ENCODE peak calls at places on chromosomes 5 and 9, in nine cellular contexts. One of them, this sample, is unnamed.

GRCh38 chr9:106420511-106420944 is 442.4 kb upstream of the ZNF462 start:
- DNase-seq in SJCRH30: no peak
- DNase-seq in OCI-LY7: no peak
- DNase-seq in cardiac muscle cell: peak
- DNase-seq in CD8-positive, alpha-beta T cell: no peak
- DNase-seq in coronary artery: no peak
- DNase-seq in ovary: no peak
- DNase-seq in left ventricle myocardium inferior: no peak
- DNase-seq in colonic mucosa: no peak
- DNase-seq in this sample: no peak

GRCh38 chr9:109733690-109734089 is 46.3 kb upstream of the PALM2AKAP2 start:
- DNase-seq in SJCRH30: no peak
- DNase-seq in OCI-LY7: no peak
- DNase-seq in cardiac muscle cell: no peak
- DNase-seq in CD8-positive, alpha-beta T cell: no peak
- DNase-seq in coronary artery: no peak
- DNase-seq in ovary: no peak
- DNase-seq in left ventricle myocardium inferior: no peak
- DNase-seq in colonic mucosa: no peak
- DNase-seq in this sample: peak

GRCh38 chr5:31581498-31582099 is 49.5 kb downstream of the C5orf22 start:
- DNase-seq in SJCRH30: no peak
- DNase-seq in OCI-LY7: peak
- DNase-seq in cardiac muscle cell: peak
- DNase-seq in CD8-positive, alpha-beta T cell: no peak
- DNase-seq in coronary artery: no peak
- DNase-seq in ovary: no peak
- DNase-seq in left ventricle myocardium inferior: no peak
- DNase-seq in colonic mucosa: no peak
- DNase-seq in this sample: peak

GRCh38 chr5:126115230-126115629 is 308.0 kb upstream of the GRAMD2B start:
- DNase-seq in SJCRH30: no peak
- DNase-seq in OCI-LY7: no peak
- DNase-seq in cardiac muscle cell: no peak
- DNase-seq in CD8-positive, alpha-beta T cell: no peak
- DNase-seq in coronary artery: no peak
- DNase-seq in ovary: no peak
- DNase-seq in left ventricle myocardium inferior: no peak
- DNase-seq in colonic mucosa: no peak
- DNase-seq in this sample: no peak

GRCh38 chr5:96017951-96018350 is 56.3 kb upstream of the ELL2 start:
- DNase-seq in SJCRH30: no peak
- DNase-seq in OCI-LY7: no peak
- DNase-seq in cardiac muscle cell: no peak
- DNase-seq in CD8-positive, alpha-beta T cell: no peak
- DNase-seq in coronary artery: no peak
- DNase-seq in ovary: no peak
- DNase-seq in left ventricle myocardium inferior: no peak
- DNase-seq in colonic mucosa: no peak
- DNase-seq in this sample: no peak

GRCh38 chr5:132008961-132009680 is 2.3 kb downstream of the ACSL6 start:
- DNase-seq in SJCRH30: no peak
- DNase-seq in OCI-LY7: no peak
- DNase-seq in cardiac muscle cell: no peak
- DNase-seq in CD8-positive, alpha-beta T cell: no peak
- DNase-seq in coronary artery: no peak
- DNase-seq in ovary: no peak
- DNase-seq in left ventricle myocardium inferior: no peak
- DNase-seq in colonic mucosa: no peak
- DNase-seq in this sample: no peak

GRCh38 chr5:123099514-123100151 is 10.6 kb downstream of the PRDM6 start:
- DNase-seq in SJCRH30: no peak
- DNase-seq in OCI-LY7: no peak
- DNase-seq in cardiac muscle cell: peak
- DNase-seq in CD8-positive, alpha-beta T cell: no peak
- DNase-seq in coronary artery: no peak
- DNase-seq in ovary: peak
- DNase-seq in left ventricle myocardium inferior: no peak
- DNase-seq in colonic mucosa: no peak
- DNase-seq in this sample: no peak

GRCh38 chr5:10760033-10760975 is 730 bp downstream of the DAP start:
- DNase-seq in SJCRH30: peak
- DNase-seq in OCI-LY7: peak
- DNase-seq in cardiac muscle cell: peak
- DNase-seq in CD8-positive, alpha-beta T cell: peak
- DNase-seq in coronary artery: peak
- DNase-seq in ovary: peak
- DNase-seq in left ventricle myocardium inferior: peak
- DNase-seq in colonic mucosa: peak
- DNase-seq in this sample: no peak

GRCh38 chr9:89002987-89003386 is 11.7 kb downstream of the S1PR3 start:
- DNase-seq in SJCRH30: no peak
- DNase-seq in OCI-LY7: no peak
- DNase-seq in cardiac muscle cell: no peak
- DNase-seq in CD8-positive, alpha-beta T cell: no peak
- DNase-seq in coronary artery: peak
- DNase-seq in ovary: no peak
- DNase-seq in left ventricle myocardium inferior: no peak
- DNase-seq in colonic mucosa: no peak
- DNase-seq in this sample: no peak

GRCh38 chr5:139904566-139905400 is 109.2 kb downstream of the PSD2 start:
- DNase-seq in SJCRH30: no peak
- DNase-seq in OCI-LY7: no peak
- DNase-seq in cardiac muscle cell: peak
- DNase-seq in CD8-positive, alpha-beta T cell: no peak
- DNase-seq in coronary artery: no peak
- DNase-seq in ovary: peak
- DNase-seq in left ventricle myocardium inferior: no peak
- DNase-seq in colonic mucosa: no peak
- DNase-seq in this sample: no peak

GRCh38 chr5:80799041-80799440 is 144.3 kb upstream of the DHFR start:
- DNase-seq in SJCRH30: no peak
- DNase-seq in OCI-LY7: no peak
- DNase-seq in cardiac muscle cell: no peak
- DNase-seq in CD8-positive, alpha-beta T cell: no peak
- DNase-seq in coronary artery: no peak
- DNase-seq in ovary: no peak
- DNase-seq in left ventricle myocardium inferior: peak
- DNase-seq in colonic mucosa: no peak
- DNase-seq in this sample: no peak

GRCh38 chr9:112180387-112180881 is 5.3 kb upstream of the SUSD1 start:
- DNase-seq in SJCRH30: peak
- DNase-seq in OCI-LY7: no peak
- DNase-seq in cardiac muscle cell: no peak
- DNase-seq in CD8-positive, alpha-beta T cell: peak
- DNase-seq in coronary artery: no peak
- DNase-seq in ovary: no peak
- DNase-seq in left ventricle myocardium inferior: no peak
- DNase-seq in colonic mucosa: no peak
- DNase-seq in this sample: no peak

GRCh38 chr5:73280821-73281746 is 108.1 kb downstream of the TMEM174 start:
- DNase-seq in SJCRH30: peak
- DNase-seq in OCI-LY7: no peak
- DNase-seq in cardiac muscle cell: peak
- DNase-seq in CD8-positive, alpha-beta T cell: no peak
- DNase-seq in coronary artery: no peak
- DNase-seq in ovary: no peak
- DNase-seq in left ventricle myocardium inferior: no peak
- DNase-seq in colonic mucosa: no peak
- DNase-seq in this sample: peak

GRCh38 chr9:137323531-137324331 is 21.7 kb upstream of the NRARP start:
- DNase-seq in SJCRH30: no peak
- DNase-seq in OCI-LY7: no peak
- DNase-seq in cardiac muscle cell: no peak
- DNase-seq in CD8-positive, alpha-beta T cell: no peak
- DNase-seq in coronary artery: no peak
- DNase-seq in ovary: no peak
- DNase-seq in left ventricle myocardium inferior: no peak
- DNase-seq in colonic mucosa: no peak
- DNase-seq in this sample: no peak

DNA sequence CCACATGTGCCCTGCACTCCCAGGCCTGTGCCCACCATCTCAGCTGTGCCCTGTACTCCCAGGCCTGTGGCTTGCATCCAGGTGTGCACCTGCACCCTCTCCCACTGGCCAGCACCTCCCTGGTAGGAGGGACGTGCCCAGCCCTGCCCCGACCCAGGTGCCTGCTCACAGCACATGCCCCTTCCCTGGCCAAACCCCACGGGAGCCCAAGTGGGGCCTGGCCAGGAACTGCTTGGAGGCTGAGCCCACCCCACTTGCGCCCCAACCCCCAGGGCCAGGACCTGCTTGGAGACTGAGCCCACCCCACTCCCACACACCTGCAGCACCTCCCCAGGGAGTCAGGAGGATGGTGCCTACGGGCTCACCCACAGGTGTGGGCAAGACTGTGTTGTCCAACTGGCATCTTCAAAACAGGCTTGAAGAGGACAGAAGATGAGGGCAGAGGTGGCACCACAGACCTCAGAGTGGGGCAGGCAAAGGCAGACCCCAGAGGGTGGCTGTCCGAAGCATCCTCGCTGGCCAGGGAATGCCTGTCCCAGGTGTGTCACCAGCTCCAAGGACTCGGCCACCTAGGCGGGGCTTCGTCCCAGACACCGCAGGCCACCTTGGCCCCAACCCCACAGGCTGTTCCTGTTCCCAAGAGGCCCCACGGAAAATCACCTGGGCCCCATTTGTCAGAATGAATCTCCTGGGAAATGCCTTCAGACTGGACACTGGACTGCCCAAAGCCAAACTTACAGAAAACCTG is 10.8 kb downstream of the ZDHHC11B start:
- DNase-seq in SJCRH30: no peak
- DNase-seq in OCI-LY7: no peak
- DNase-seq in cardiac muscle cell: no peak
- DNase-seq in CD8-positive, alpha-beta T cell: no peak
- DNase-seq in coronary artery: no peak
- DNase-seq in ovary: no peak
- DNase-seq in left ventricle myocardium inferior: no peak
- DNase-seq in colonic mucosa: no peak
- DNase-seq in this sample: no peak
- H3K27ac ChIP-seq in SJCRH30: no peak
- H3K27ac ChIP-seq in OCI-LY7: no peak
- H3K27ac ChIP-seq in cardiac muscle cell: no peak
- H3K27ac ChIP-seq in CD8-positive, alpha-beta T cell: no peak
- H3K27ac ChIP-seq in coronary artery: no peak
- H3K27ac ChIP-seq in ovary: no peak
- H3K27ac ChIP-seq in left ventricle myocardium inferior: no peak
- H3K27ac ChIP-seq in colonic mucosa: no peak
- H3K27ac ChIP-seq in this sample: no peak

DNA sequence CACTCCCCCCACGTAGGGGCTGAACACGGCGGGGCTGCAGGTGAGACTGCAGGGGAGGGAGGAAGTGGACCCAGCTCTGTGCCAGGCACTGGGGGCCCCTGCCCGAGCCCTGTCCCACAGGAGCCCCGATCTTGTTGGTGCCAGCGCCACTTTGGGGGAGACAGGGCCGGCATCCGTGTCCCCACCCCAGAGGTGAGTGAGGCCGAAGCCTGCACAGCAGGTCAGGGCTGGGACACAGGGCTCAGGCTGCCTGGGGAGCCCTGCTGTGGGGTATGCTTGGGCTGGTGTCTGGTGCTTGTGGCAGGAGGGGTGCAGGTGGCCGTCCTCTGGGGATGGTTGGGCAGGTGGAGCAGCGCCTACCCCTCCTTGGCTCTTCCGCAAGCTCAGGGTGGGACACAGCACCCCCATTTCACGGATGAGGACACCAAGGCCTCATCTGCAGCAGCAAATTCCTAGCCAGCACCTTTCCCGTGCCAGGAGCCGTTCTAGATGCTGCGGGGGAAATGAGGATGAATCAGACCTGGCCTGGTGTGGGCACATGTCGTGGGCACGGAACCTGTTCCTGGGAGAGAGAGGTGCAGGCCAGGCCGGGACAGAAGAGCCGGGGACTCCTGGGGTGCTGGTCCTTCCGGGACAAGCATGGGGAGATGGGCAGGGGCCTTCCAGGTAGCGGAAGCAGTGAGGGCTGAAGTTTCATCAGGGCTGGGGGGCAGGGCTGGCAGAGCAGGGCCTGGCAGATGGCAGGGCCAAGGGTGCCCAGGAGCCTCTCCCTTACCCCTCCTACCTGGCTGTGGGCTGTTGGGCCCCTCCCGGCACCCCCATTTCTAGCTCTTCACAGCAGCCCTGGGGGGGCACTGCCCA is 35.2 kb downstream of the KCNT1 start:
- DNase-seq in SJCRH30: no peak
- DNase-seq in OCI-LY7: no peak
- DNase-seq in cardiac muscle cell: no peak
- DNase-seq in CD8-positive, alpha-beta T cell: no peak
- DNase-seq in coronary artery: no peak
- DNase-seq in ovary: no peak
- DNase-seq in left ventricle myocardium inferior: no peak
- DNase-seq in colonic mucosa: no peak
- DNase-seq in this sample: no peak
- H3K4me3 ChIP-seq in SJCRH30: no peak
- H3K4me3 ChIP-seq in OCI-LY7: no peak
- H3K4me3 ChIP-seq in cardiac muscle cell: no peak
- H3K4me3 ChIP-seq in CD8-positive, alpha-beta T cell: no peak
- H3K4me3 ChIP-seq in coronary artery: no peak
- H3K4me3 ChIP-seq in ovary: no peak
- H3K4me3 ChIP-seq in left ventricle myocardium inferior: no peak
- H3K4me3 ChIP-seq in colonic mucosa: no peak
- H3K4me3 ChIP-seq in this sample: no peak

DNA sequence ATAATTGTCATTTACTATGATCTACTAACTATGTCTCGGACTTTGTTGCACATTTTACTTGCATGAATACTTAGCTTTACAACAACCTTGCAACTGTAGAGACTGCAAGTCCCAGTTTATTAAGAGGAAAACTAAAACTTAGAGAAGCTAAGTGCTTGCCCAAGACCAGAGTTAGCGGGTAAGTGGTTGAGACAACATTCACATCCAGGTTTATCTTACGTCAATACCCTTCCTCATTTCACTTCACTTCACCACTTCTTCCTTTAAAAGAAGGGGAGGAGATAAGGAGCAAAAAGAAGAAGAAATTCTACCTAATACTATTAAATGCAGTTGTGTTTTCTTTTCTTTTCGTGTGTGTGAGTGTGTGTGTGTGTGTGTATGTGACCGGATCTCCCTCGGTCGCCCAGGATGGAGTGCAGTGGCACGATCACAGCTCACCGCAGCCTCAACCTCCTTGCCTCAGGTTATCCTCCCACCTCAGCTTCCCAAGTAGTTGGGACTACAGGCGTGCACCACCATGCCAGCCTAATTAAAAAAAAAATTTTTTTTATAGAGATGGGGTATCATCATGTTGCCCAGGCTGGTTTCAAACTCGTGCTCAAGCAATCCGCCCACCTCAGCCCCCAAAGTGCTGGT is 37.4 kb downstream of the MEGF9 start:
- DNase-seq in SJCRH30: no peak
- DNase-seq in OCI-LY7: no peak
- DNase-seq in cardiac muscle cell: no peak
- DNase-seq in CD8-positive, alpha-beta T cell: no peak
- DNase-seq in coronary artery: no peak
- DNase-seq in ovary: no peak
- DNase-seq in left ventricle myocardium inferior: no peak
- DNase-seq in colonic mucosa: no peak
- DNase-seq in this sample: no peak
- H3K27ac ChIP-seq in SJCRH30: no peak
- H3K27ac ChIP-seq in OCI-LY7: no peak
- H3K27ac ChIP-seq in cardiac muscle cell: no peak
- H3K27ac ChIP-seq in CD8-positive, alpha-beta T cell: no peak
- H3K27ac ChIP-seq in coronary artery: no peak
- H3K27ac ChIP-seq in ovary: no peak
- H3K27ac ChIP-seq in left ventricle myocardium inferior: no peak
- H3K27ac ChIP-seq in colonic mucosa: no peak
- H3K27ac ChIP-seq in this sample: no peak

GRCh38 chr5:38257236-38258036 is 923 bp upstream of the EGFLAM start:
- DNase-seq in SJCRH30: no peak
- DNase-seq in OCI-LY7: no peak
- DNase-seq in cardiac muscle cell: peak
- DNase-seq in CD8-positive, alpha-beta T cell: no peak
- DNase-seq in coronary artery: no peak
- DNase-seq in ovary: peak
- DNase-seq in left ventricle myocardium inferior: no peak
- DNase-seq in colonic mucosa: no peak
- DNase-seq in this sample: no peak
- H3K4me3 ChIP-seq in SJCRH30: no peak
- H3K4me3 ChIP-seq in OCI-LY7: no peak
- H3K4me3 ChIP-seq in cardiac muscle cell: peak
- H3K4me3 ChIP-seq in CD8-positive, alpha-beta T cell: no peak
- H3K4me3 ChIP-seq in coronary artery: peak
- H3K4me3 ChIP-seq in ovary: peak
- H3K4me3 ChIP-seq in left ventricle myocardium inferior: peak
- H3K4me3 ChIP-seq in colonic mucosa: no peak
- H3K4me3 ChIP-seq in this sample: peak

This sample was measured in SK-N-MC.